ENCODE peak calls at places on chromosome 15, in seven cellular contexts. F is aorta; G is MCF 10A; K is cardiac fibroblast; N is activated T-helper 1 cell treated with anti-CD3 and anti-CD28 coated beads, Interleukin-2, amount 50 U/mL, for 16 hours; B is colonic mucosa; H is epithelial cell of esophagus. A is an unnamed sample.

GRCh38 chr15:99057697-99058420 is 47.0 kb upstream of the SYNM start:
- DNase-seq in F (no peak), G (no peak), K (no peak), N (no peak), B (no peak), H (peak), A (no peak)

GRCh38 chr15:42102646-42103235 is 8.4 kb upstream of the PLA2G4D start:
- DNase-seq in F (no peak), G (peak), K (peak), N (no peak), B (peak), H (peak), A (no peak)

GRCh38 chr15:63501256-63502089 is 2.9 kb upstream of the USP3 start:
- DNase-seq in F (peak), G (peak), K (peak), N (peak), B (peak), H (peak), A (no peak)

GRCh38 chr15:57555270-57555669 is 36.4 kb upstream of the MYZAP start:
- DNase-seq in F (no peak), G (no peak), K (no peak), N (no peak), B (no peak), H (no peak), A (no peak)

GRCh38 chr15:59237119-59237853 is 30.6 kb downstream of the LDHAL6B start:
- DNase-seq in F (no peak), G (no peak), K (no peak), N (no peak), B (no peak), H (no peak), A (no peak)

GRCh38 chr15:50182233-50183013 is 427 bp downstream of the SLC27A2 start:
- DNase-seq in F (peak), G (peak), K (peak), N (peak), B (peak), H (peak), A (no peak)

GRCh38 chr15:38652183-38652794 is 87.7 kb upstream of the RASGRP1 start:
- DNase-seq in F (no peak), G (no peak), K (no peak), N (no peak), B (no peak), H (no peak), A (no peak)

GRCh38 chr15:64460737-64461576 is 579 bp downstream of the ZNF609 start:
- DNase-seq in F (peak), G (peak), K (peak), N (peak), B (peak), H (no peak), A (no peak)

GRCh38 chr15:101451192-101451799 is 38.2 kb downstream of the PCSK6 start:
- DNase-seq in F (peak), G (no peak), K (peak), N (no peak), B (no peak), H (no peak), A (no peak)

GRCh38 chr15:34275154-34275553 is 50.3 kb downstream of the EMC4 start:
- DNase-seq in F (no peak), G (peak), K (no peak), N (no peak), B (no peak), H (peak), A (no peak)

GRCh38 chr15:34984884-34985630 is 3.0 kb downstream of the ZNF770 start:
- DNase-seq in F (no peak), G (peak), K (peak), N (no peak), B (no peak), H (peak), A (no peak)

GRCh38 chr15:98713585-98714001 is 65.3 kb downstream of the IGF1R start:
- DNase-seq in F (peak), G (no peak), K (no peak), N (no peak), B (peak), H (peak), A (no peak)

GRCh38 chr15:94677202-94677790 is 445.9 kb downstream of the MCTP2 start:
- DNase-seq in F (no peak), G (peak), K (no peak), N (no peak), B (no peak), H (peak), A (no peak)

GRCh38 chr15:77692614-77693013 is 59.9 kb upstream of the LINGO1 start:
- DNase-seq in F (no peak), G (no peak), K (no peak), N (no peak), B (no peak), H (no peak), A (no peak)

GRCh38 chr15:80931191-80931590 is 58.4 kb downstream of the MESD start:
- DNase-seq in F (no peak), G (no peak), K (peak), N (no peak), B (no peak), H (no peak), A (no peak)

GRCh38 chr15:85625856-85626255 is 168.9 kb downstream of the KLHL25 start:
- DNase-seq in F (no peak), G (no peak), K (peak), N (no peak), B (no peak), H (peak), A (no peak)

GRCh38 chr15:80778621-80778963 is 578 bp upstream of the CEMIP start:
- DNase-seq in F (no peak), G (no peak), K (no peak), N (no peak), B (no peak), H (no peak), A (no peak)

GRCh38 chr15:31265871-31266711 is 60.5 kb upstream of the KLF13 start:
- DNase-seq in F (peak), G (no peak), K (peak), N (peak), B (peak), H (no peak), A (no peak)

GRCh38 chr15:61839541-61839940 is 220.7 kb downstream of the VPS13C start:
- DNase-seq in F (no peak), G (no peak), K (no peak), N (no peak), B (no peak), H (no peak), A (no peak)

GRCh38 chr15:40103124-40103858 is 5.4 kb downstream of the BMF start:
- DNase-seq in F (peak), G (peak), K (peak), N (no peak), B (peak), H (peak), A (no peak)

GRCh38 chr15:44541282-44541958 is 4.5 kb downstream of the EIF3J start:
- DNase-seq in F (no peak), G (peak), K (peak), N (no peak), B (no peak), H (peak), A (no peak)

GRCh38 chr15:78035861-78036476 is 41.5 kb downstream of the TBC1D2B start:
- DNase-seq in F (no peak), G (no peak), K (no peak), N (no peak), B (peak), H (no peak), A (no peak)